ENCODE peak calls at places on chromosomes 2 and 18, in four cellular contexts. U is H54, O is T-helper 2 cell, N is NCI-H1436. V is an unnamed sample.

GRCh38 chr2:202035089-202035940 is 1.7 kb downstream of the FZD7 start:
- DNase-seq in U (no peak), O (no peak), N (no peak), V (no peak)

GRCh38 chr2:54665436-54665856 is 58.0 kb upstream of the EML6 start:
- DNase-seq in U (no peak), O (peak), N (peak), V (peak)

GRCh38 chr2:109295070-109295780 is 166.2 kb downstream of the SH3RF3 start:
- DNase-seq in U (no peak), O (no peak), N (no peak), V (no peak)

GRCh38 chr2:48695991-48696390 is 59.5 kb downstream of the LHCGR start:
- DNase-seq in U (no peak), O (no peak), N (no peak), V (no peak)

GRCh38 chr2:147551331-147551730 is 293.5 kb upstream of the ACVR2A start:
- DNase-seq in U (no peak), O (no peak), N (no peak), V (no peak)

GRCh38 chr2:197939787-197940186 is 135.4 kb downstream of the PLCL1 start:
- DNase-seq in U (no peak), O (no peak), N (no peak), V (no peak)

GRCh38 chr2:71544919-71545571 is 91.7 kb downstream of the DYSF start:
- DNase-seq in U (no peak), O (no peak), N (no peak), V (no peak)

GRCh38 chr18:78571063-78571785 is 408.4 kb upstream of the SALL3 start:
- DNase-seq in U (no peak), O (no peak), N (no peak), V (no peak)

GRCh38 chr2:72932045-72932444 is 14.7 kb downstream of the EMX1 start:
- DNase-seq in U (peak), O (no peak), N (no peak), V (no peak)

GRCh38 chr2:128602038-128602698 is 283.5 kb upstream of the HS6ST1 start:
- DNase-seq in U (no peak), O (no peak), N (no peak), V (no peak)

GRCh38 chr2:23289671-23290070 is 95.3 kb upstream of the KLHL29 start:
- DNase-seq in U (no peak), O (no peak), N (no peak), V (no peak)

GRCh38 chr2:1817256-1818127 is 73.2 kb upstream of the PXDN start:
- DNase-seq in U (peak), O (no peak), N (no peak), V (peak)

GRCh38 chr18:22346968-22347611 is 70.6 kb downstream of the CTAGE1 start:
- DNase-seq in U (no peak), O (no peak), N (no peak), V (no peak)

GRCh38 chr18:9706081-9706935 is 1.8 kb upstream of the RAB31 start:
- DNase-seq in U (no peak), O (no peak), N (no peak), V (no peak)

GRCh38 chr2:179218848-179219594 is 45.6 kb downstream of the SESTD1 start:
- DNase-seq in U (peak), O (no peak), N (peak), V (peak)

GRCh38 chr18:55432307-55433040 is 155.5 kb downstream of the TCF4 start:
- DNase-seq in U (no peak), O (no peak), N (no peak), V (no peak)

GRCh38 chr18:58135170-58135569 is 91.1 kb downstream of the NEDD4L start:
- DNase-seq in U (peak), O (peak), N (no peak), V (no peak)

GRCh38 chr2:56985609-56986008 is 801.8 kb downstream of the CCDC85A start:
- DNase-seq in U (no peak), O (no peak), N (no peak), V (no peak)

GRCh38 chr2:145343287-145343686 is 823.4 kb upstream of the ZEB2 start:
- DNase-seq in U (no peak), O (no peak), N (no peak), V (no peak)

GRCh38 chr2:127080941-127081769 is 25.8 kb downstream of the BIN1 start:
- DNase-seq in U (no peak), O (peak), N (no peak), V (peak)

GRCh38 chr2:199581935-199582336 is 124.2 kb upstream of the SATB2 start:
- DNase-seq in U (no peak), O (no peak), N (no peak), V (no peak)

GRCh38 chr2:129880309-129880708 is 99.2 kb upstream of the RAB6C start:
- DNase-seq in U (no peak), O (no peak), N (no peak), V (no peak)

GRCh38 chr18:35605686-35606417 is 24.3 kb downstream of the GALNT1 start:
- DNase-seq in U (no peak), O (no peak), N (no peak), V (no peak)

GRCh38 chr2:43841949-43842865 is 3.4 kb downstream of the ABCG8 start:
- DNase-seq in U (no peak), O (no peak), N (no peak), V (no peak)

GRCh38 chr18:50277935-50278334 is 3.4 kb downstream of the MBD1 start:
- DNase-seq in U (no peak), O (no peak), N (no peak), V (no peak)

GRCh38 chr2:231810905-231811304 is 24.7 kb downstream of the COPS7B start:
- DNase-seq in U (peak), O (no peak), N (no peak), V (no peak)

GRCh38 chr2:71190959-71191943 is 35.7 kb downstream of the PAIP2B start:
- DNase-seq in U (no peak), O (no peak), N (no peak), V (no peak)

GRCh38 chr18:58218111-58218510 is 174.1 kb downstream of the NEDD4L start:
- DNase-seq in U (no peak), O (no peak), N (no peak), V (no peak)

GRCh38 chr18:46546111-46546640 is 110.8 kb downstream of the LOXHD1 start:
- DNase-seq in U (no peak), O (no peak), N (no peak), V (no peak)

GRCh38 chr2:133077259-133077822 is 407.3 kb upstream of the LYPD1 start:
- DNase-seq in U (no peak), O (no peak), N (no peak), V (no peak)

GRCh38 chr2:190469770-190470169 is 61.6 kb downstream of the MFSD6 start:
- DNase-seq in U (no peak), O (no peak), N (peak), V (no peak)

GRCh38 chr2:187549193-187549592 is 5.0 kb downstream of the TFPI start:
- DNase-seq in U (no peak), O (no peak), N (no peak), V (no peak)

GRCh38 chr2:185291035-185291647 is 447.5 kb upstream of the FSIP2 start:
- DNase-seq in U (no peak), O (no peak), N (no peak), V (no peak)